ENCODE peak calls at places on chromosomes 1 and 21, in four cellular contexts. H is H1, M is H9, S is IMR-90. Y is an unnamed sample.

GRCh38 chr1:54998677-54999076 is at the start of gene BSND:
- DNase-seq in M (no peak), S (no peak), H (no peak), Y (no peak)

GRCh38 chr1:25867210-25867991 is 8.1 kb downstream of the PAQR7 start:
- DNase-seq in M (no peak), S (no peak), H (no peak), Y (no peak)

GRCh38 chr1:243850013-243850367 is at the start of gene AKT3:
- DNase-seq in H (no peak), S (no peak), M (peak), Y (peak)

GRCh38 chr1:34763142-34763781 is 3.7 kb downstream of the GJB4 start:
- DNase-seq in H (no peak), S (peak), M (peak), Y (peak)

GRCh38 chr1:115649964-115650363 is 8.2 kb downstream of the VANGL1 start:
- DNase-seq in S (no peak), H (no peak), M (peak), Y (peak)

GRCh38 chr21:45466330-45467220 is 61.6 kb downstream of the COL18A1 start:
- DNase-seq in S (no peak), M (no peak), H (no peak), Y (no peak)

GRCh38 chr1:91799159-91799558 is 86.8 kb downstream of the TGFBR3 start:
- DNase-seq in S (no peak), M (no peak), H (no peak), Y (no peak)

GRCh38 chr1:191034126-191034525 is 556.5 kb upstream of the BRINP3 start:
- DNase-seq in M (no peak), H (no peak), S (no peak), Y (no peak)

GRCh38 chr1:86788300-86789206 is 84.2 kb downstream of the SH3GLB1 start:
- DNase-seq in M (no peak), H (peak), S (peak), Y (no peak)

DNA sequence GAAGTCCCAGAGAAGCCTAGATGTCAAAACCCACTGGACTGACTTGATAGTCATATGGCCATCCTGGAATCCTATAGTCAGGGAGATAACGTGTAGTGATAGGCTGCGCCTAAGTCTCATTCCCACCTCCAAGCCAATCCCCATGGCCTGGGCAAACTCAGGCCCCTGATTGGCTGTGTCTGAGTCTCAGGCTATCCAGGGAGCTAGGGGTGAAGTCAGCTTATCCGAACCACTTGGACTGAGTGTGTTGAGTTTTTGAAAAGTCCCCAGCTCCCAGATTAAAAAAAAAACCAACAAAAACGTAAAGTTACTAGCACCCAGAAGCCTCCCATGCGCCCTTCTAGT is 51.6 kb downstream of the PIK3CD start:
- DNase-seq in M (no peak), H (no peak), S (no peak), Y (no peak)
- H3K56ac ChIP-seq in M (no peak), H (no peak), S (no peak), Y (no peak)

DNA sequence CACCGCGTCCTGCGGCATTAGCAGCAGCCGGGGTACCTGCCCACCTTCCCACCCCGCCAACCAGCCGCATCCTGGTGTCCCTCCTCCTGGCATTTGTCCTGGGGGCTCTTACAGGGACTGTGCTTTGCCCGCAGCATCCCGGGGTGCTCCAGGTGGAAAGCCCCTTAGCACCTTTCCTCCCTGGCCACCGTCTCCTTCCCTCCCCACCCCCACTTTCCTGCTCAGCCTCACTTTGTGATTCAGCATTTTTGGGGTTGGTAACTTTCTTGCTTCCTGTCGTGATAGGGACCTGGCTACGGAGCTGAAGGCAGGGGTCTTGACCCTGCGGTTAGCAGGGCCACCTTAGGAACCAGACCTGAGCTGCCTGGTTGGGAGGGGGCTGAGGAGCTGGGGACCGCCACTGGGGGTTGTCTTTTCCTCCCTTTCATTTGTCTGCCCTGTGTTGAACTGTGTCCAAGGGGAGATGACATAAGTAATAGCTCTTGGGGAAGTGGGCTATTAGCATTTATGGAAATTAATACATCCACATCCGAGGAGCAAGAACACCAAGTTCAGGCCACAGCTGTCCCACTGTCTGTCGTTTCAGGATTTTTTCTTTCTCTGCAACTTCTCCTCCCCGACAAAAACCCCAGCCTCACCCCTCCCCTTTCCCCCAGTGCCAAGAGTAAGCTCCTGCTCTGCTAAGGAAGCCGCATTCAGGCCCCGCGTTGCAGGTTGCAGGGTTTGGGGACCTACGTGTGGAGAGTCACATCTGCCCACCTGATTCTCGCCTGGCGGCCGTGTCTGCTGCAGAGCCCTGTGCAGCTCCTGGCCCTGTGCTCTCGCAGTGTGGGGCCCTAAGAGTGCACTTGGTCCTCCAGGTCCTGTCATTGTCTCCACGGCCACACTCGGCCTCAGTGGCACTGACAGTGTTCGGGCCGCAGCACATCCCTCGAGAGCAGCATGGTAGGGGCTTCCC is 1.6 kb upstream of the NPHP4 start:
- DNase-seq in M (no peak), S (no peak), H (peak), Y (no peak)
- H3K56ac ChIP-seq in M (no peak), S (no peak), H (no peak), Y (peak)

GRCh38 chr1:52356818-52357355 is 9.1 kb downstream of the CC2D1B start:
- DNase-seq in M (no peak), H (no peak), S (no peak), Y (no peak)

GRCh38 chr1:52359676-52360594 is 6.1 kb downstream of the CC2D1B start:
- DNase-seq in S (no peak), M (no peak), H (no peak), Y (no peak)

GRCh38 chr1:52357397-52357796 is 8.6 kb downstream of the CC2D1B start:
- DNase-seq in S (no peak), H (no peak), M (no peak), Y (no peak)

GRCh38 chr1:52360595-52360968 is 5.4 kb downstream of the CC2D1B start:
- DNase-seq in M (no peak), H (no peak), S (no peak), Y (no peak)

GRCh38 chr1:52358851-52359497 is 7.0 kb downstream of the CC2D1B start:
- DNase-seq in S (no peak), M (no peak), H (no peak), Y (no peak)
- H3K56ac ChIP-seq in S (no peak), M (no peak), H (no peak), Y (no peak)

DNA sequence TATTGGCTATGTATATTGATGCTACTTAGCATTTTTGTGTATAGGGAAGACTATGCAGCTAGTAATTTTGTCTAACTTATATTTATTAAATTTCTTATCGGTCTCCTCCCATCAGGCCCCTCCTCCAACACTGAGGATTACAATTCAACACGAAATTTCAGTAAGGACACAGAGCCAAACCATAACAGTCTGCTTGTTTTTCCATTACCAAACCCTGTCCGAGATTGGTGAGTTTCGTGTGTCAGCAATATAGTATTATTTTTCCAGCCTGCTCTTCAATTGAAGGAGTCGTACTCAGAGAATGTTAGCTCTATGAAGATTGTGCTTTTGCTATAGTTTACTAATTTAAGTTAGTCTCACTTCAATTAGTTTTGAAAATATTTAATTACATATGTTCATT is 1495.3 kb downstream of the MRPL39 start:
- DNase-seq in S (peak), M (no peak), H (no peak), Y (no peak)
- H3K56ac ChIP-seq in S (no peak), M (no peak), H (no peak), Y (no peak)

DNA sequence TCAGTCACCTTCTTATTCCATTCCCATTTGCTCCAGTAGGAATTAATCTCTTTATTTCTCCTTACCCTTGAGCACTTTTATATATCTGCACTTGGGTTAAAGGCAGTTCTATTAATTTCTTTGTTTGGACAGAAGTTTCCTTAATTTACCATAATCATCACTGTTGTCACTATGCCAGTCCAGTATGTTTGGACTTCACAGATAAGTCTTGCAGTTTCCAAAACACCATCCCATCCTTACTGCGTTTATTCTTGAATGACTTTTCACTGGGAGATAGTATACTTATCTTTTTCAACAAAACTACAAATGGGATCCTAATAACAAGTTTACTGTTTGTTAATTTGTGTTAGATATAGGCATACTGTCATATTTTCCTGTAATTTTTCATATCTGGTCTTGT is 78.4 kb downstream of the OLFML2B start:
- DNase-seq in S (no peak), M (no peak), H (no peak), Y (no peak)
- H3K56ac ChIP-seq in S (no peak), M (no peak), H (no peak), Y (no peak)

GRCh38 chr1:33634143-33634542 is 161.7 kb downstream of the ZSCAN20 start:
- DNase-seq in S (no peak), M (no peak), H (no peak), Y (no peak)

GRCh38 chr1:33633019-33633801 is 160.8 kb downstream of the ZSCAN20 start:
- DNase-seq in M (peak), H (peak), S (peak), Y (peak)

GRCh38 chr1:33635336-33636012 is 163.0 kb downstream of the ZSCAN20 start:
- DNase-seq in S (no peak), M (peak), H (peak), Y (peak)

GRCh38 chr1:33636209-33636608 is 163.8 kb downstream of the ZSCAN20 start:
- DNase-seq in M (no peak), S (no peak), H (no peak), Y (no peak)

GRCh38 chr1:33634806-33635205 is 162.4 kb downstream of the ZSCAN20 start:
- DNase-seq in S (peak), H (peak), M (peak), Y (peak)
- H3K56ac ChIP-seq in S (no peak), H (no peak), M (no peak), Y (no peak)

GRCh38 chr1:43580039-43580438 is 49.4 kb downstream of the PTPRF start:
- DNase-seq in M (no peak), H (no peak), S (no peak), Y (no peak)

GRCh38 chr1:43584203-43584602 is 53.5 kb downstream of the PTPRF start:
- DNase-seq in H (no peak), M (no peak), S (no peak), Y (no peak)

GRCh38 chr1:43582162-43582566 is 51.5 kb downstream of the PTPRF start:
- DNase-seq in S (peak), H (no peak), M (no peak), Y (peak)

GRCh38 chr1:43585596-43585995 is 54.9 kb downstream of the PTPRF start:
- DNase-seq in S (no peak), H (no peak), M (no peak), Y (no peak)

GRCh38 chr1:43583058-43583457 is 52.4 kb downstream of the PTPRF start:
- DNase-seq in H (no peak), S (no peak), M (no peak), Y (no peak)
- H3K56ac ChIP-seq in H (no peak), S (no peak), M (no peak), Y (no peak)

GRCh38 chr1:216771922-216772321 is 48.7 kb upstream of the ESRRG start:
- DNase-seq in M (no peak), S (no peak), H (no peak), Y (no peak)
- H3K56ac ChIP-seq in M (no peak), S (no peak), H (no peak), Y (no peak)